ENCODE peak calls at places on chromosomes 3 and 15, in nine cellular contexts. P is transverse colon, D is tibial artery, J is mucosa of descending colon, S is left lung, A is A549, K is thoracic aorta, I is heart left ventricle, Y is left ventricle myocardium inferior. T is an unnamed sample.
A peak's percentile ranks its signal among the peaks of the same experiment; 100 is the strongest.

GRCh38 chr15:74863239-74864056 is 9.7 kb downstream of the SCAMP2 start:
- DNase-seq in J (no peak), D (no peak), K (no peak), P (no peak), S (no peak), A (no peak), I (no peak), Y (no peak), T (no peak)

GRCh38 chr3:13073042-13073906 is at the start of gene IQSEC1:
- DNase-seq in K (no peak), P (peak; percentile 65), D (peak; percentile 54), Y (peak; percentile 62), S (peak; percentile 49), A (no peak), I (peak; percentile 58), J (peak; percentile 48), T (peak; percentile 65)

GRCh38 chr15:37140531-37141053 is 40.2 kb upstream of the MEIS2 start:
- DNase-seq in A (no peak), D (no peak), P (no peak), I (no peak), K (no peak), S (no peak), J (no peak), Y (no peak), T (no peak)

GRCh38 chr3:185989511-185989910 is 51.7 kb upstream of the TRA2B start:
- DNase-seq in D (no peak), K (no peak), Y (no peak), A (no peak), I (no peak), S (no peak), J (no peak), P (no peak), T (no peak)

GRCh38 chr3:123028233-123028828 is 768 bp upstream of the SEMA5B start:
- DNase-seq in Y (no peak), P (peak; percentile 31), J (peak; percentile 30), A (peak; percentile 72), S (no peak), D (peak; percentile 51), I (no peak), K (no peak), T (no peak)

GRCh38 chr3:128709506-128710210 is 16.3 kb upstream of the RAB7A start:
- DNase-seq in I (no peak), J (no peak), S (no peak), D (no peak), Y (no peak), A (no peak), P (no peak), K (no peak), T (no peak)

GRCh38 chr3:125163739-125164601 is 48.6 kb downstream of the SLC12A8 start:
- DNase-seq in Y (no peak), A (peak; percentile 27), K (no peak), J (peak; percentile 43), S (peak; percentile 79), D (no peak), P (peak; percentile 39), I (no peak), T (peak; percentile 72)

GRCh38 chr3:48268381-48268935 is 27.6 kb downstream of the ZNF589 start:
- DNase-seq in J (peak; percentile 86), I (no peak), A (no peak), Y (no peak), D (no peak), K (no peak), P (peak; percentile 83), S (peak; percentile 48), T (peak; percentile 45)

GRCh38 chr3:29972594-29972993 is 633.8 kb upstream of the TGFBR2 start:
- DNase-seq in Y (no peak), J (no peak), P (no peak), K (no peak), S (no peak), I (peak; percentile 38), A (no peak), D (no peak), T (no peak)

GRCh38 chr3:86653801-86654200 is 337.1 kb downstream of the VGLL3 start:
- DNase-seq in A (no peak), P (no peak), D (no peak), S (no peak), K (no peak), J (no peak), Y (no peak), I (no peak), T (no peak)

GRCh38 chr3:15858547-15859506 is 61.0 kb upstream of the ANKRD28 start:
- DNase-seq in K (no peak), S (peak; percentile 77), A (peak; percentile 41), Y (peak; percentile 19), I (peak; percentile 35), D (no peak), J (peak; percentile 74), P (peak; percentile 80), T (peak; percentile 81)

GRCh38 chr15:58178668-58179067 is 40.5 kb downstream of the AQP9 start:
- DNase-seq in I (no peak), A (no peak), J (no peak), Y (no peak), K (no peak), D (no peak), S (no peak), P (no peak), T (no peak)

GRCh38 chr15:89299896-89300295 is 34.7 kb downstream of the POLG start:
- DNase-seq in A (peak; percentile 38), K (no peak), I (no peak), D (no peak), Y (no peak), S (no peak), J (no peak), P (no peak), T (no peak)

GRCh38 chr15:76903251-76903681 is 1.9 kb downstream of the SCAPER start:
- DNase-seq in I (no peak), A (peak; percentile 66), J (no peak), Y (no peak), D (no peak), S (no peak), K (no peak), P (no peak), T (no peak)
- TF ChIP-seq CTCF in I (peak; percentile 19), A (peak; percentile 58), J (no peak), Y (peak; percentile 31), D (no peak), S (no peak), K (no peak), P (peak; percentile 9), T (peak; percentile 17)

DNA sequence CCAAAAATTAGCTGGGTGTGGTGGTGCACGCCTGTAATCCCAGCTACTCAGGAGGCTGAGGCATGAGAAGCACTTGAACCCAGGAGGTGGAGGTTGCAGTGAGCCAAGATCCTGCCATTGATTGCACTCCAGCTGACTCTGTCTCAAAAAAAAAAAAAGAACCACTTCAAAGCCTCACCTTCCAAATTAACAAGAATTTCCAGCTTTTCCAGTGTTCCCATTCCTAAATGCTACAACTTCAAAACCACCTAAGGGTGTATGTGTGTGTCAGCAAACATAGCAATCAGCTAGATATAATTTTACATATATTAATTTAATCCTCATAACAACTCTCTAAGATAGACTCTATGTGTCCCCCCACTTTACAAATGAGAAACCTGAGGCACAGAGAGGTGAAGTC is 512.5 kb upstream of the PROK2 start:
- DNase-seq in I (no peak), S (no peak), J (no peak), K (no peak), A (no peak), Y (no peak), D (no peak), P (no peak), T (no peak)
- H3K4me1 ChIP-seq in I (peaks cover 12% of the 10 kb centered on the region), S (peaks cover 5% of the 10 kb centered on the region), J (no peaks in the 10 kb centered on the region), K (no peaks in the 10 kb centered on the region), A (no peaks in the 10 kb centered on the region), Y (peaks cover 20% of the 10 kb centered on the region), D (no peaks in the 10 kb centered on the region), P (peaks cover 5% of the 10 kb centered on the region), T (peaks cover 13% of the 10 kb centered on the region)

GRCh38 chr3:163045945-163046344 is 1549.3 kb downstream of the OTOL1 start:
- DNase-seq in J (no peak), D (no peak), P (no peak), K (no peak), Y (no peak), S (no peak), I (no peak), A (no peak), T (no peak)

GRCh38 chr3:163039636-163040035 is 1543.0 kb downstream of the OTOL1 start:
- DNase-seq in P (no peak), D (no peak), Y (no peak), K (no peak), I (no peak), S (no peak), J (no peak), A (no peak), T (no peak)

DNA sequence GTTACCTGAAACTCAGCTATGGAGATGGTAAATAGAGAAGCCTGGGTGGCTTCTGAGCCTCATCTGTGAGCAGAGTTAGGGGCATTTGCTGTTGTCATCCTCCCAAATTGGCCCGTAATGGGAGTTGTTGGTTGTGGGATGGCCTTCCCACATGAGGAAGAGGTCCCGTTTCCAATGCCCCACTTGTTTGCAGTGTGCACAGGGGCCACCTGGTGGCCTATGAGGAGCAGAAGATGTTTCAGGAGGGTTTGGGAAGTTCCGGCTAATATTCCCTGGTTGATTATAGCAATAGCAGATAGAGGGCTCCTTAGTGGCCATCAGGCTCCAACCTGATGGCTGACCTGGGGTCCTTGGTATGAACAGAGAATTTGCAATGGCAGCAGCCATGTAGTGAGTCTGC is 1546.5 kb downstream of the OTOL1 start:
- DNase-seq in A (peak; percentile 11), K (no peak), J (peak; percentile 10), P (no peak), I (no peak), D (no peak), S (no peak), Y (no peak), T (no peak)
- TF ChIP-seq CTCF in A (no peak), K (no peak), J (no peak), P (peak; percentile 9), I (no peak), D (no peak), S (no peak), Y (peak; percentile 31), T (no peak)

DNA sequence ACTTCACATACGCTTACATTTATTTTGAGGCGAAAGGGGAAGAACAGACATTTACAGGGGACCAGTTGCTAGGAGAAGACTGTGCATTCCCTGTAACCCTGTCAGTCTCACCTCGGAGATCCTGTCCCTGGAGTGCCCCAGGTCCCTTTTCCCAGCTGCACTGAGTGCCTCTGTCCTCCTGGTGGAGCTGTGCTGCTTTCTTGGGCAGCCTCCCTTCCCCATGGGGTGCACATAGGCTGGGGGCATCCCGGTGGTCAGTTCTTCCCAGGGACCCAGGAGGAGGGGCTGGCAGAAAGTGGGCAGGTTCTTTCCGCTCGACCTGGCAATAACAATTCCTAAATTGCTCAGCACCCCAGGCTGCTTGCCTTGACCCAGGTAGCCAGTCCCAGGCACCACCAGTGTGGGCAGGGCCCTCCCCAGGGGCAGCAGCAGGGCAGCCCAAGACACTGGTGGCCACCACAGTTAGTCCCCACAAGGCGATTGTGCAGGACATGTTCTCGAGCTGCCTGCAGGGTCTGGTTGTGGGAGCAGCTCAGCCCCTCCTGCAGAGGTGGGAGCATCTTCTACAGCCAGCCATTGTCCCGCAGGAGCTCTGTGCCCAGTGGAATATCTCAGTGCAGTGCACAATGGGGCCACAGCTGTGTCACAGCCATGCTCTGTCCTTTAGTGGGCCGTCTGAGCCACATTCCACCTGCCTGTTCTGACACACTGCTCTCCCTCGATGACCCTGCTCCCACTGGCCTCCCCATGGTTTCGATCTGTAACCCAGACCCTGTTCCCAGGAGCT is 36.3 kb downstream of the APBA2 start:
- DNase-seq in P (no peak), J (no peak), I (no peak), A (no peak), D (no peak), K (no peak), Y (no peak), S (no peak), T (no peak)
- H3K4me1 ChIP-seq in P (no peaks in the 10 kb centered on the region), J (no peaks in the 10 kb centered on the region), I (no peaks in the 10 kb centered on the region), A (peaks cover 9% of the 10 kb centered on the region), D (no peaks in the 10 kb centered on the region), K (no peaks in the 10 kb centered on the region), Y (no peaks in the 10 kb centered on the region), S (no peaks in the 10 kb centered on the region), T (no peaks in the 10 kb centered on the region)

T was measured in lower lobe of right lung.